ENCODE peak calls at places on chromosomes 1 and 21, in eight cellular contexts. I, O, L, V, J, U, N and Z are unnamed samples.

GRCh38 chr1:1419812-1420653 is 1.0 kb downstream of the ANKRD65 start:
- DNase-seq in I (no peak), O (no peak), L (no peak), V (peak), J (no peak), U (no peak), N (no peak), Z (no peak)

GRCh38 chr1:31725777-31726535 is 22.1 kb upstream of the COL16A1 start:
- DNase-seq in I (no peak), O (peak), L (peak), V (no peak), J (no peak), U (no peak), N (no peak), Z (no peak)

GRCh38 chr1:206808615-206809014 is 36.3 kb upstream of the IL10 start:
- DNase-seq in I (no peak), O (peak), L (peak), V (no peak), J (no peak), U (no peak), N (no peak), Z (no peak)

GRCh38 chr1:37723390-37724078 is 31.2 kb downstream of the CDCA8 start:
- DNase-seq in I (no peak), O (no peak), L (no peak), V (no peak), J (no peak), U (no peak), N (no peak), Z (no peak)

GRCh38 chr1:55828031-55828430 is 612.9 kb upstream of the USP24 start:
- DNase-seq in I (no peak), O (no peak), L (no peak), V (no peak), J (no peak), U (no peak), N (no peak), Z (no peak)

GRCh38 chr21:31754561-31754960 is 22.6 kb upstream of the SCAF4 start:
- DNase-seq in I (no peak), O (no peak), L (no peak), V (no peak), J (no peak), U (no peak), N (no peak), Z (no peak)

GRCh38 chr21:35616090-35616489 is 444.2 kb downstream of the SETD4 start:
- DNase-seq in I (peak), O (peak), L (no peak), V (no peak), J (no peak), U (peak), N (no peak), Z (no peak)

GRCh38 chr21:44365967-44366585 is 12.7 kb downstream of the TRPM2 start:
- DNase-seq in I (no peak), O (no peak), L (no peak), V (no peak), J (no peak), U (no peak), N (no peak), Z (no peak)

GRCh38 chr1:231185391-231185790 is 23.5 kb downstream of the TRIM67 start:
- DNase-seq in I (no peak), O (no peak), L (no peak), V (no peak), J (no peak), U (no peak), N (no peak), Z (no peak)

GRCh38 chr1:233025156-233025555 is 74.7 kb downstream of the NTPCR start:
- DNase-seq in I (no peak), O (peak), L (peak), V (peak), J (no peak), U (no peak), N (no peak), Z (no peak)

GRCh38 chr1:175520186-175520585 is 223.2 kb downstream of the TNR start:
- DNase-seq in I (no peak), O (no peak), L (peak), V (no peak), J (no peak), U (no peak), N (no peak), Z (no peak)

GRCh38 chr1:9881838-9882249 is 28.2 kb downstream of the CTNNBIP1 start:
- DNase-seq in I (peak), O (no peak), L (no peak), V (no peak), J (no peak), U (no peak), N (no peak), Z (no peak)

GRCh38 chr21:34580181-34580700 is 34.7 kb downstream of the RCAN1 start:
- DNase-seq in I (no peak), O (no peak), L (peak), V (no peak), J (no peak), U (no peak), N (no peak), Z (no peak)

GRCh38 chr1:109239047-109239579 is 10.2 kb upstream of the CELSR2 start:
- DNase-seq in I (no peak), O (no peak), L (no peak), V (no peak), J (no peak), U (no peak), N (no peak), Z (no peak)

GRCh38 chr1:116754203-116754977 is at the start of gene CD2:
- DNase-seq in I (no peak), O (no peak), L (peak), V (no peak), J (no peak), U (no peak), N (no peak), Z (no peak)

GRCh38 chr1:77031101-77031662 is 163.9 kb downstream of the ST6GALNAC5 start:
- DNase-seq in I (peak), O (no peak), L (no peak), V (no peak), J (no peak), U (peak), N (no peak), Z (no peak)

GRCh38 chr1:209618756-209619420 is 33.3 kb downstream of the LAMB3 start:
- DNase-seq in I (no peak), O (no peak), L (no peak), V (no peak), J (no peak), U (no peak), N (no peak), Z (no peak)

GRCh38 chr1:109385417-109385816 is 12.3 kb downstream of the SORT1 start:
- DNase-seq in I (no peak), O (no peak), L (peak), V (no peak), J (no peak), U (no peak), N (no peak), Z (no peak)

GRCh38 chr1:10001016-10001665 is 4.1 kb downstream of the RBP7 start:
- DNase-seq in I (no peak), O (no peak), L (no peak), V (no peak), J (no peak), U (no peak), N (no peak), Z (no peak)

GRCh38 chr1:60055336-60055735 is 18.2 kb downstream of the C1orf87 start:
- DNase-seq in I (no peak), O (no peak), L (no peak), V (no peak), J (no peak), U (no peak), N (no peak), Z (no peak)

GRCh38 chr1:229557913-229558414 is 543 bp downstream of the ABCB10 start:
- DNase-seq in I (no peak), O (peak), L (peak), V (peak), J (peak), U (peak), N (peak), Z (peak)

GRCh38 chr1:64098856-64099606 is 104.4 kb upstream of the UBE2U start:
- DNase-seq in I (no peak), O (no peak), L (no peak), V (no peak), J (no peak), U (no peak), N (no peak), Z (no peak)

GRCh38 chr1:94237291-94238226 is at the start of gene ARHGAP29:
- DNase-seq in I (peak), O (peak), L (peak), V (peak), J (peak), U (peak), N (no peak), Z (no peak)